ENCODE peak calls at places on chromosome 11, in four cellular contexts. B, W, G and K are unnamed samples.

GRCh38 chr11:75063732-75064314 is 32.9 kb downstream of the OR2AT4 start:
- DNase-seq in B (peak), W (no peak), G (peak), K (no peak)

GRCh38 chr11:10004526-10005113 is 289.4 kb downstream of the SBF2 start:
- DNase-seq in W (no peak), G (peak), B (no peak), K (no peak)

GRCh38 chr11:111443640-111444039 is 64.6 kb upstream of the POU2AF1 start:
- DNase-seq in B (no peak), W (peak), G (no peak), K (no peak)

GRCh38 chr11:33376331-33377099 is 119.3 kb downstream of the HIPK3 start:
- DNase-seq in G (peak), W (no peak), B (no peak), K (peak)

GRCh38 chr11:43573233-43573632 is 107.3 kb upstream of the HSD17B12 start:
- DNase-seq in W (no peak), B (no peak), G (no peak), K (no peak)

GRCh38 chr11:12087075-12087775 is 23.2 kb upstream of the MICAL2 start:
- DNase-seq in G (peak), B (peak), W (no peak), K (peak)

GRCh38 chr11:8604078-8604723 is 10.2 kb upstream of the STK33 start:
- DNase-seq in B (peak), W (peak), G (peak), K (peak)

GRCh38 chr11:46239801-46240061 is 37.7 kb upstream of the CREB3L1 start:
- DNase-seq in G (peak), W (no peak), B (peak), K (no peak)

GRCh38 chr11:124394408-124394807 is 4.4 kb downstream of the OR8B3 start:
- DNase-seq in G (peak), W (no peak), B (no peak), K (peak)

GRCh38 chr11:15716550-15716949 is 601.8 kb downstream of the INSC start:
- DNase-seq in G (peak), W (peak), B (no peak), K (peak)

GRCh38 chr11:68204402-68204801 is 8.7 kb downstream of the KMT5B start:
- DNase-seq in W (no peak), G (no peak), B (no peak), K (no peak)

GRCh38 chr11:74288161-74288560 is 23.3 kb downstream of the P4HA3 start:
- DNase-seq in G (peak), B (peak), W (no peak), K (peak)

GRCh38 chr11:65169164-65169641 is 830 bp upstream of the SPDYC start:
- DNase-seq in B (no peak), G (peak), W (no peak), K (no peak)

GRCh38 chr11:66886317-66886588 is 29.4 kb downstream of the LRFN4 start:
- DNase-seq in B (no peak), W (no peak), G (peak), K (no peak)